ENCODE peak calls at places on chromosomes 3 and 15, in seven cellular contexts. One of them, this sample, is unnamed.

GRCh38 chr3:195817578-195818135 is 5.9 kb upstream of the MUC4 start:
- DNase-seq in amygdala: no peak
- DNase-seq in occipital lobe: no peak
- DNase-seq in stimulated activated CD4-positive, alpha-beta T cell treated with anti-CD3 and anti-CD28 coated beads, Interleukin-2, amount 100 ng/mL, for 48 hours: no peak
- DNase-seq in AG08395: no peak
- DNase-seq in GM12892: no peak
- DNase-seq in left cardiac atrium: no peak
- DNase-seq in this sample: no peak

GRCh38 chr15:45091161-45091560 is 22.8 kb downstream of the DUOX2 start:
- DNase-seq in AG08395: peak; percentile 63
- DNase-seq in GM12892: no peak
- DNase-seq in amygdala: no peak
- DNase-seq in occipital lobe: no peak
- DNase-seq in left cardiac atrium: no peak
- DNase-seq in stimulated activated CD4-positive, alpha-beta T cell treated with anti-CD3 and anti-CD28 coated beads, Interleukin-2, amount 100 ng/mL, for 48 hours: no peak
- DNase-seq in this sample: peak; percentile 79

GRCh38 chr15:94412979-94413741 is 181.8 kb downstream of the MCTP2 start:
- DNase-seq in stimulated activated CD4-positive, alpha-beta T cell treated with anti-CD3 and anti-CD28 coated beads, Interleukin-2, amount 100 ng/mL, for 48 hours: no peak
- DNase-seq in AG08395: no peak
- DNase-seq in left cardiac atrium: no peak
- DNase-seq in GM12892: no peak
- DNase-seq in occipital lobe: no peak
- DNase-seq in amygdala: no peak
- DNase-seq in this sample: peak; percentile 9

GRCh38 chr3:107687182-107687581 is 164.4 kb downstream of the BBX start:
- DNase-seq in left cardiac atrium: no peak
- DNase-seq in AG08395: no peak
- DNase-seq in amygdala: no peak
- DNase-seq in stimulated activated CD4-positive, alpha-beta T cell treated with anti-CD3 and anti-CD28 coated beads, Interleukin-2, amount 100 ng/mL, for 48 hours: no peak
- DNase-seq in occipital lobe: no peak
- DNase-seq in GM12892: no peak
- DNase-seq in this sample: no peak

GRCh38 chr3:19190602-19191001 is 42.3 kb downstream of the KCNH8 start:
- DNase-seq in stimulated activated CD4-positive, alpha-beta T cell treated with anti-CD3 and anti-CD28 coated beads, Interleukin-2, amount 100 ng/mL, for 48 hours: no peak
- DNase-seq in occipital lobe: no peak
- DNase-seq in amygdala: no peak
- DNase-seq in AG08395: no peak
- DNase-seq in GM12892: no peak
- DNase-seq in left cardiac atrium: no peak
- DNase-seq in this sample: no peak

GRCh38 chr3:123634149-123635051 is 49.5 kb upstream of the HACD2 start:
- DNase-seq in left cardiac atrium: no peak
- DNase-seq in AG08395: no peak
- DNase-seq in GM12892: no peak
- DNase-seq in occipital lobe: no peak
- DNase-seq in stimulated activated CD4-positive, alpha-beta T cell treated with anti-CD3 and anti-CD28 coated beads, Interleukin-2, amount 100 ng/mL, for 48 hours: no peak
- DNase-seq in amygdala: no peak
- DNase-seq in this sample: no peak

GRCh38 chr15:25691544-25692430 is 171.3 kb downstream of the ATP10A start:
- DNase-seq in amygdala: no peak
- DNase-seq in occipital lobe: no peak
- DNase-seq in GM12892: no peak
- DNase-seq in stimulated activated CD4-positive, alpha-beta T cell treated with anti-CD3 and anti-CD28 coated beads, Interleukin-2, amount 100 ng/mL, for 48 hours: no peak
- DNase-seq in left cardiac atrium: no peak
- DNase-seq in AG08395: peak; percentile 30
- DNase-seq in this sample: peak; percentile 29

GRCh38 chr3:12886106-12886679 is 44.8 kb upstream of the RPL32 start:
- DNase-seq in GM12892: no peak
- DNase-seq in stimulated activated CD4-positive, alpha-beta T cell treated with anti-CD3 and anti-CD28 coated beads, Interleukin-2, amount 100 ng/mL, for 48 hours: no peak
- DNase-seq in left cardiac atrium: no peak
- DNase-seq in AG08395: no peak
- DNase-seq in amygdala: no peak
- DNase-seq in occipital lobe: no peak
- DNase-seq in this sample: no peak

GRCh38 chr3:194833511-194833910 is 147.8 kb downstream of the FAM43A start:
- DNase-seq in stimulated activated CD4-positive, alpha-beta T cell treated with anti-CD3 and anti-CD28 coated beads, Interleukin-2, amount 100 ng/mL, for 48 hours: no peak
- DNase-seq in amygdala: no peak
- DNase-seq in GM12892: no peak
- DNase-seq in AG08395: no peak
- DNase-seq in occipital lobe: no peak
- DNase-seq in left cardiac atrium: no peak
- DNase-seq in this sample: no peak

GRCh38 chr15:80798911-80799310 is 19.7 kb downstream of the CEMIP start:
- DNase-seq in amygdala: no peak
- DNase-seq in occipital lobe: no peak
- DNase-seq in AG08395: no peak
- DNase-seq in left cardiac atrium: no peak
- DNase-seq in stimulated activated CD4-positive, alpha-beta T cell treated with anti-CD3 and anti-CD28 coated beads, Interleukin-2, amount 100 ng/mL, for 48 hours: no peak
- DNase-seq in GM12892: no peak
- DNase-seq in this sample: no peak

GRCh38 chr15:69209661-69210060 is 49.2 kb downstream of the GLCE start:
- DNase-seq in GM12892: no peak
- DNase-seq in left cardiac atrium: no peak
- DNase-seq in amygdala: no peak
- DNase-seq in AG08395: no peak
- DNase-seq in stimulated activated CD4-positive, alpha-beta T cell treated with anti-CD3 and anti-CD28 coated beads, Interleukin-2, amount 100 ng/mL, for 48 hours: no peak
- DNase-seq in occipital lobe: no peak
- DNase-seq in this sample: no peak

GRCh38 chr3:80696280-80696679 is 928.5 kb upstream of the ROBO1 start:
- DNase-seq in AG08395: no peak
- DNase-seq in occipital lobe: no peak
- DNase-seq in stimulated activated CD4-positive, alpha-beta T cell treated with anti-CD3 and anti-CD28 coated beads, Interleukin-2, amount 100 ng/mL, for 48 hours: no peak
- DNase-seq in GM12892: no peak
- DNase-seq in amygdala: no peak
- DNase-seq in left cardiac atrium: no peak
- DNase-seq in this sample: no peak

GRCh38 chr15:78322243-78322642 is 17.9 kb upstream of the CRABP1 start:
- DNase-seq in GM12892: no peak
- DNase-seq in AG08395: peak; percentile 36
- DNase-seq in stimulated activated CD4-positive, alpha-beta T cell treated with anti-CD3 and anti-CD28 coated beads, Interleukin-2, amount 100 ng/mL, for 48 hours: no peak
- DNase-seq in left cardiac atrium: no peak
- DNase-seq in amygdala: no peak
- DNase-seq in occipital lobe: no peak
- DNase-seq in this sample: peak; percentile 81

GRCh38 chr15:69994429-69995201 is 103.1 kb downstream of the TLE3 start:
- DNase-seq in left cardiac atrium: no peak
- DNase-seq in stimulated activated CD4-positive, alpha-beta T cell treated with anti-CD3 and anti-CD28 coated beads, Interleukin-2, amount 100 ng/mL, for 48 hours: no peak
- DNase-seq in amygdala: no peak
- DNase-seq in AG08395: no peak
- DNase-seq in occipital lobe: no peak
- DNase-seq in GM12892: no peak
- DNase-seq in this sample: no peak

GRCh38 chr3:141457624-141458236 is 29.1 kb upstream of the RASA2 start:
- DNase-seq in stimulated activated CD4-positive, alpha-beta T cell treated with anti-CD3 and anti-CD28 coated beads, Interleukin-2, amount 100 ng/mL, for 48 hours: no peak
- DNase-seq in AG08395: no peak
- DNase-seq in amygdala: no peak
- DNase-seq in left cardiac atrium: no peak
- DNase-seq in GM12892: no peak
- DNase-seq in occipital lobe: no peak
- DNase-seq in this sample: peak; percentile 21

GRCh38 chr3:121995190-121996137 is 26.6 kb downstream of the ILDR1 start:
- DNase-seq in amygdala: peak; percentile 5
- DNase-seq in GM12892: no peak
- DNase-seq in occipital lobe: no peak
- DNase-seq in stimulated activated CD4-positive, alpha-beta T cell treated with anti-CD3 and anti-CD28 coated beads, Interleukin-2, amount 100 ng/mL, for 48 hours: no peak
- DNase-seq in AG08395: peak; percentile 62
- DNase-seq in left cardiac atrium: peak; percentile 43
- DNase-seq in this sample: peak; percentile 74

GRCh38 chr15:19956124-19956796 is 585.3 kb downstream of the GOLGA6L6 start:
- DNase-seq in AG08395: no peak
- DNase-seq in left cardiac atrium: no peak
- DNase-seq in GM12892: no peak
- DNase-seq in amygdala: no peak
- DNase-seq in stimulated activated CD4-positive, alpha-beta T cell treated with anti-CD3 and anti-CD28 coated beads, Interleukin-2, amount 100 ng/mL, for 48 hours: no peak
- DNase-seq in occipital lobe: no peak
- DNase-seq in this sample: no peak

GRCh38 chr3:197125601-197126000 is 96.0 kb upstream of the MELTF start:
- DNase-seq in left cardiac atrium: no peak
- DNase-seq in AG08395: peak; percentile 38
- DNase-seq in GM12892: no peak
- DNase-seq in stimulated activated CD4-positive, alpha-beta T cell treated with anti-CD3 and anti-CD28 coated beads, Interleukin-2, amount 100 ng/mL, for 48 hours: no peak
- DNase-seq in amygdala: no peak
- DNase-seq in occipital lobe: no peak
- DNase-seq in this sample: peak; percentile 53

GRCh38 chr3:134364061-134364935 is 9.9 kb downstream of the AMOTL2 start:
- DNase-seq in stimulated activated CD4-positive, alpha-beta T cell treated with anti-CD3 and anti-CD28 coated beads, Interleukin-2, amount 100 ng/mL, for 48 hours: no peak
- DNase-seq in amygdala: peak; percentile 55
- DNase-seq in occipital lobe: peak; percentile 73
- DNase-seq in GM12892: no peak
- DNase-seq in left cardiac atrium: peak; percentile 95
- DNase-seq in AG08395: peak; percentile 94
- DNase-seq in this sample: peak; percentile 94

GRCh38 chr15:43808960-43809678 is 8.7 kb downstream of the HYPK start:
- DNase-seq in amygdala: no peak
- DNase-seq in left cardiac atrium: no peak
- DNase-seq in stimulated activated CD4-positive, alpha-beta T cell treated with anti-CD3 and anti-CD28 coated beads, Interleukin-2, amount 100 ng/mL, for 48 hours: no peak
- DNase-seq in occipital lobe: no peak
- DNase-seq in AG08395: no peak
- DNase-seq in GM12892: no peak
- DNase-seq in this sample: no peak

GRCh38 chr3:18008706-18009363 is 266.4 kb upstream of the TBC1D5 start:
- DNase-seq in stimulated activated CD4-positive, alpha-beta T cell treated with anti-CD3 and anti-CD28 coated beads, Interleukin-2, amount 100 ng/mL, for 48 hours: no peak
- DNase-seq in AG08395: no peak
- DNase-seq in amygdala: no peak
- DNase-seq in left cardiac atrium: peak; percentile 51
- DNase-seq in occipital lobe: no peak
- DNase-seq in GM12892: no peak
- DNase-seq in this sample: no peak

GRCh38 chr3:88141458-88142083 is 8.2 kb upstream of the C3orf38 start:
- DNase-seq in amygdala: no peak
- DNase-seq in left cardiac atrium: no peak
- DNase-seq in AG08395: peak; percentile 30
- DNase-seq in GM12892: no peak
- DNase-seq in stimulated activated CD4-positive, alpha-beta T cell treated with anti-CD3 and anti-CD28 coated beads, Interleukin-2, amount 100 ng/mL, for 48 hours: no peak
- DNase-seq in occipital lobe: no peak
- DNase-seq in this sample: peak; percentile 29

GRCh38 chr3:50297896-50298725 is 1.1 kb downstream of the HYAL3 start:
- DNase-seq in left cardiac atrium: no peak
- DNase-seq in stimulated activated CD4-positive, alpha-beta T cell treated with anti-CD3 and anti-CD28 coated beads, Interleukin-2, amount 100 ng/mL, for 48 hours: no peak
- DNase-seq in GM12892: no peak
- DNase-seq in AG08395: no peak
- DNase-seq in amygdala: no peak
- DNase-seq in occipital lobe: no peak
- DNase-seq in this sample: no peak

GRCh38 chr3:136631424-136631823 is 120.8 kb downstream of the STAG1 start:
- DNase-seq in left cardiac atrium: no peak
- DNase-seq in occipital lobe: no peak
- DNase-seq in GM12892: no peak
- DNase-seq in stimulated activated CD4-positive, alpha-beta T cell treated with anti-CD3 and anti-CD28 coated beads, Interleukin-2, amount 100 ng/mL, for 48 hours: no peak
- DNase-seq in amygdala: no peak
- DNase-seq in AG08395: no peak
- DNase-seq in this sample: no peak

GRCh38 chr15:41104234-41104633 is 11.8 kb downstream of the INO80 start:
- DNase-seq in stimulated activated CD4-positive, alpha-beta T cell treated with anti-CD3 and anti-CD28 coated beads, Interleukin-2, amount 100 ng/mL, for 48 hours: no peak
- DNase-seq in AG08395: no peak
- DNase-seq in GM12892: no peak
- DNase-seq in occipital lobe: no peak
- DNase-seq in amygdala: no peak
- DNase-seq in left cardiac atrium: no peak
- DNase-seq in this sample: peak; percentile 16

GRCh38 chr15:56243117-56243773 is 434 bp downstream of the RFX7 start:
- DNase-seq in amygdala: peak; percentile 88
- DNase-seq in GM12892: peak; percentile 20
- DNase-seq in left cardiac atrium: peak; percentile 60
- DNase-seq in AG08395: peak; percentile 8
- DNase-seq in stimulated activated CD4-positive, alpha-beta T cell treated with anti-CD3 and anti-CD28 coated beads, Interleukin-2, amount 100 ng/mL, for 48 hours: peak; percentile 11
- DNase-seq in occipital lobe: peak; percentile 45
- DNase-seq in this sample: peak; percentile 25

GRCh38 chr3:42979044-42979962 is at the start of gene GASK1A:
- DNase-seq in left cardiac atrium: peak; percentile 61
- DNase-seq in occipital lobe: peak; percentile 27
- DNase-seq in GM12892: no peak
- DNase-seq in stimulated activated CD4-positive, alpha-beta T cell treated with anti-CD3 and anti-CD28 coated beads, Interleukin-2, amount 100 ng/mL, for 48 hours: peak; percentile 7
- DNase-seq in amygdala: peak; percentile 29
- DNase-seq in AG08395: peak; percentile 20
- DNase-seq in this sample: peak; percentile 48

GRCh38 chr3:9183011-9183410 is 66.4 kb downstream of the SRGAP3 start:
- DNase-seq in stimulated activated CD4-positive, alpha-beta T cell treated with anti-CD3 and anti-CD28 coated beads, Interleukin-2, amount 100 ng/mL, for 48 hours: no peak
- DNase-seq in GM12892: no peak
- DNase-seq in amygdala: peak; percentile 30
- DNase-seq in occipital lobe: peak; percentile 38
- DNase-seq in AG08395: no peak
- DNase-seq in left cardiac atrium: no peak
- DNase-seq in this sample: no peak

GRCh38 chr3:121951291-121951690 is 57.1 kb downstream of the SLC15A2 start:
- DNase-seq in AG08395: no peak
- DNase-seq in occipital lobe: no peak
- DNase-seq in left cardiac atrium: no peak
- DNase-seq in stimulated activated CD4-positive, alpha-beta T cell treated with anti-CD3 and anti-CD28 coated beads, Interleukin-2, amount 100 ng/mL, for 48 hours: no peak
- DNase-seq in amygdala: no peak
- DNase-seq in GM12892: no peak
- DNase-seq in this sample: no peak

GRCh38 chr15:46170326-46170725 is 535.5 kb downstream of the SQOR start:
- DNase-seq in amygdala: no peak
- DNase-seq in left cardiac atrium: no peak
- DNase-seq in GM12892: no peak
- DNase-seq in stimulated activated CD4-positive, alpha-beta T cell treated with anti-CD3 and anti-CD28 coated beads, Interleukin-2, amount 100 ng/mL, for 48 hours: no peak
- DNase-seq in AG08395: no peak
- DNase-seq in occipital lobe: no peak
- DNase-seq in this sample: no peak

GRCh38 chr3:78633626-78634025 is 1134.2 kb downstream of the ROBO1 start:
- DNase-seq in GM12892: no peak
- DNase-seq in amygdala: no peak
- DNase-seq in left cardiac atrium: no peak
- DNase-seq in occipital lobe: no peak
- DNase-seq in stimulated activated CD4-positive, alpha-beta T cell treated with anti-CD3 and anti-CD28 coated beads, Interleukin-2, amount 100 ng/mL, for 48 hours: no peak
- DNase-seq in AG08395: no peak
- DNase-seq in this sample: no peak

GRCh38 chr15:68415501-68416157 is 16.3 kb downstream of the ITGA11 start:
- DNase-seq in stimulated activated CD4-positive, alpha-beta T cell treated with anti-CD3 and anti-CD28 coated beads, Interleukin-2, amount 100 ng/mL, for 48 hours: no peak
- DNase-seq in left cardiac atrium: peak; percentile 57
- DNase-seq in GM12892: no peak
- DNase-seq in occipital lobe: no peak
- DNase-seq in amygdala: no peak
- DNase-seq in AG08395: no peak
- DNase-seq in this sample: peak; percentile 58

GRCh38 chr3:197380786-197381185 is 82.4 kb upstream of the DLG1 start:
- DNase-seq in occipital lobe: no peak
- DNase-seq in amygdala: no peak
- DNase-seq in AG08395: no peak
- DNase-seq in left cardiac atrium: no peak
- DNase-seq in GM12892: no peak
- DNase-seq in stimulated activated CD4-positive, alpha-beta T cell treated with anti-CD3 and anti-CD28 coated beads, Interleukin-2, amount 100 ng/mL, for 48 hours: no peak
- DNase-seq in this sample: no peak

GRCh38 chr3:1843111-1843510 is 255.6 kb upstream of the CNTN4 start:
- DNase-seq in left cardiac atrium: no peak
- DNase-seq in AG08395: no peak
- DNase-seq in occipital lobe: no peak
- DNase-seq in amygdala: no peak
- DNase-seq in GM12892: no peak
- DNase-seq in stimulated activated CD4-positive, alpha-beta T cell treated with anti-CD3 and anti-CD28 coated beads, Interleukin-2, amount 100 ng/mL, for 48 hours: no peak
- DNase-seq in this sample: no peak

GRCh38 chr3:68088216-68088615 is 433.8 kb upstream of the SUCLG2 start:
- DNase-seq in left cardiac atrium: no peak
- DNase-seq in GM12892: no peak
- DNase-seq in occipital lobe: no peak
- DNase-seq in AG08395: no peak
- DNase-seq in amygdala: no peak
- DNase-seq in stimulated activated CD4-positive, alpha-beta T cell treated with anti-CD3 and anti-CD28 coated beads, Interleukin-2, amount 100 ng/mL, for 48 hours: peak; percentile 7
- DNase-seq in this sample: no peak

GRCh38 chr3:44323341-44323955 is 15.1 kb upstream of the TCAIM start:
- DNase-seq in AG08395: peak; percentile 51
- DNase-seq in GM12892: no peak
- DNase-seq in left cardiac atrium: peak; percentile 76
- DNase-seq in amygdala: peak; percentile 10
- DNase-seq in occipital lobe: peak; percentile 25
- DNase-seq in stimulated activated CD4-positive, alpha-beta T cell treated with anti-CD3 and anti-CD28 coated beads, Interleukin-2, amount 100 ng/mL, for 48 hours: peak; percentile 56
- DNase-seq in this sample: peak; percentile 49

This sample was measured in AG20443.